ENCODE peak calls at places on chromosome 12, in seven cellular contexts. G is endothelial cell of umbilical vein, S is RWPE1, K is retinal pigment epithelial cell, T is psoas muscle, X is progenitor cell of endocrine pancreas, E is neural progenitor cell. U is an unnamed sample.

GRCh38 chr12:111529424-111530368 is 69.4 kb downstream of the ATXN2 start:
- DNase-seq in T (peak), X (peak), E (peak), S (peak), K (no peak), G (peak), U (no peak)

GRCh38 chr12:4108803-4109345 is 164.7 kb upstream of the CCND2 start:
- DNase-seq in X (no peak), S (no peak), K (no peak), G (no peak), T (no peak), E (no peak), U (no peak)

GRCh38 chr12:2247109-2247508 is 194.3 kb downstream of the CACNA1C start:
- DNase-seq in S (no peak), T (no peak), G (no peak), X (no peak), E (no peak), K (no peak), U (no peak)

GRCh38 chr12:77122236-77122635 is 56.9 kb upstream of the E2F7 start:
- DNase-seq in G (peak), S (peak), K (peak), X (no peak), T (no peak), E (no peak), U (no peak)

GRCh38 chr12:113179023-113179422 is 6.3 kb downstream of the DDX54 start:
- DNase-seq in K (no peak), X (no peak), E (no peak), T (no peak), S (no peak), G (no peak), U (no peak)

GRCh38 chr12:68587448-68587873 is 23.2 kb upstream of the RAP1B start:
- DNase-seq in X (no peak), K (no peak), E (no peak), G (no peak), S (no peak), T (no peak), U (no peak)

GRCh38 chr12:124809878-124810277 is 53.8 kb downstream of the SCARB1 start:
- DNase-seq in X (no peak), G (no peak), S (no peak), E (no peak), T (no peak), K (no peak), U (no peak)

GRCh38 chr12:49703647-49704137 is 3.5 kb downstream of the FMNL3 start:
- DNase-seq in K (no peak), X (no peak), G (peak), S (no peak), T (no peak), E (no peak), U (no peak)

GRCh38 chr12:12976366-12976765 is 23.7 kb downstream of the HEBP1 start:
- DNase-seq in X (no peak), K (peak), G (peak), S (peak), T (no peak), E (no peak), U (no peak)

GRCh38 chr12:107515446-107515958 is 170.1 kb upstream of the PWP1 start:
- DNase-seq in X (no peak), G (peak), S (peak), K (peak), E (no peak), T (peak), U (peak)

GRCh38 chr12:53569174-53569557 is 57.0 kb downstream of the ATF7 start:
- DNase-seq in G (no peak), E (no peak), S (no peak), X (no peak), K (no peak), T (no peak), U (no peak)

GRCh38 chr12:54082402-54082892 is 28.8 kb downstream of the HOXC4 start:
- DNase-seq in X (peak), S (no peak), G (no peak), K (peak), T (no peak), E (peak), U (no peak)

GRCh38 chr12:50099302-50100008 is 4.4 kb upstream of the GPD1 start:
- DNase-seq in E (no peak), X (no peak), G (no peak), T (no peak), S (no peak), K (no peak), U (no peak)

GRCh38 chr12:47223848-47224213 is 144.1 kb upstream of the AMIGO2 start:
- DNase-seq in S (no peak), K (no peak), T (no peak), X (no peak), E (no peak), G (peak), U (no peak)

GRCh38 chr12:2234951-2235350 is 182.2 kb downstream of the CACNA1C start:
- DNase-seq in G (no peak), E (no peak), S (no peak), T (no peak), K (no peak), X (no peak), U (no peak)

GRCh38 chr12:85720308-85721033 is 115.7 kb downstream of the RASSF9 start:
- DNase-seq in G (peak), K (no peak), T (no peak), E (no peak), S (no peak), X (no peak), U (no peak)

GRCh38 chr12:68510394-68510793 is 100.3 kb upstream of the RAP1B start:
- DNase-seq in X (no peak), E (no peak), G (no peak), T (no peak), K (no peak), S (peak), U (no peak)

GRCh38 chr12:131133994-131134393 is 180.3 kb downstream of the ADGRD1 start:
- DNase-seq in G (no peak), K (no peak), X (no peak), T (no peak), S (no peak), E (no peak), U (no peak)

GRCh38 chr12:101038289-101038871 is 171.7 kb downstream of the SLC5A8 start:
- DNase-seq in E (no peak), K (no peak), G (no peak), T (no peak), S (no peak), X (no peak), U (no peak)

GRCh38 chr12:67893003-67893402 is 96.2 kb upstream of the IFNG-AS1 start:
- DNase-seq in G (no peak), X (no peak), K (no peak), T (no peak), E (no peak), S (no peak), U (no peak)

GRCh38 chr12:84508325-84508861 is 404.2 kb downstream of the SLC6A15 start:
- DNase-seq in G (no peak), X (no peak), E (peak), K (peak), T (no peak), S (peak), U (no peak)

GRCh38 chr12:122491991-122492390 is 8.7 kb downstream of the ZCCHC8 start:
- DNase-seq in E (no peak), G (no peak), S (no peak), K (no peak), T (no peak), X (no peak), U (no peak)

GRCh38 chr12:77001181-77001758 is 64.1 kb downstream of the E2F7 start:
- DNase-seq in T (no peak), E (no peak), K (no peak), S (no peak), X (no peak), G (no peak), U (no peak)

GRCh38 chr12:41564816-41565215 is 376.7 kb downstream of the PDZRN4 start:
- DNase-seq in E (no peak), S (no peak), X (no peak), G (no peak), K (no peak), T (no peak), U (no peak)
- TF ChIP-seq CTCF in E (no peak), S (no peak), X (no peak), G (no peak), K (no peak), T (no peak), U (no peak)

DNA sequence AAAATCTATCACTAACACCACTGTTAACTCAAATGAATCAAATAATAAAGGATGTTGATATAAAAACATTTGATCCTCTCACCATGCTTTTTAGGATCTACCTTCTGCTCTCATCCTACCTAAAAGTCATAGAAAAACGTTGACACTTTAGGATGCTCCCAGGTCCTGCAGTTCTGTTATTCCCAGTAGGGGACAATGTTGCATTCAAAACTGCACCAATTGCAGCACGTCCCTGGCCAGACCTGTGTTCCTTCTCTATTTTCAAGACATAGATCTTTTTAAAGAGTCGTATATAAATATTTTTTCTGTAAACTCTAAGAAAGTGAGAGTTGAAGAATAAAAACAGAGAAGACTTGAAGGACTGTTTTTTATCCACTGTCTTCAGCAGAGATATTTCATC is 8.8 kb downstream of the AICDA start:
- DNase-seq in T (no peak), S (no peak), K (no peak), E (no peak), G (no peak), X (no peak), U (no peak)
- TF ChIP-seq CTCF in T (no peak), S (no peak), K (no peak), E (peak), G (no peak), X (peak), U (no peak)

GRCh38 chr12:25816637-25817036 is 141.8 kb upstream of the RASSF8 start:
- DNase-seq in K (no peak), T (no peak), X (no peak), E (no peak), G (peak), S (no peak), U (no peak)

GRCh38 chr12:25822281-25822680 is 136.2 kb upstream of the RASSF8 start:
- DNase-seq in G (no peak), E (no peak), K (no peak), T (no peak), S (no peak), X (no peak), U (no peak)

GRCh38 chr12:25824729-25825128 is 133.8 kb upstream of the RASSF8 start:
- DNase-seq in E (no peak), K (no peak), T (no peak), S (no peak), G (no peak), X (no peak), U (no peak)

GRCh38 chr12:25817166-25817565 is 141.3 kb upstream of the RASSF8 start:
- DNase-seq in G (no peak), X (no peak), E (no peak), K (no peak), T (no peak), S (no peak), U (no peak)

GRCh38 chr12:25819713-25820112 is 138.8 kb upstream of the RASSF8 start:
- DNase-seq in G (peak), S (no peak), K (no peak), X (no peak), E (no peak), T (no peak), U (no peak)
- TF ChIP-seq CTCF in G (no peak), S (no peak), K (no peak), X (no peak), E (no peak), T (no peak), U (no peak)

GRCh38 chr12:23585782-23586163 is 363.7 kb downstream of the SOX5 start:
- DNase-seq in G (no peak), E (peak), S (no peak), K (no peak), T (no peak), X (no peak), U (no peak)
- TF ChIP-seq CTCF in G (no peak), E (no peak), S (no peak), K (no peak), T (no peak), X (no peak), U (no peak)